ENCODE peak calls at places on chromosomes 13 and 19, in ten cellular contexts. Q, P, Y, V, L, E, R, X, I and G are unnamed samples. For H3K27me3, the result is how much of the 10 kb centered on the place peaks cover.

GRCh38 chr13:47076536-47076935 is 179.7 kb upstream of the HTR2A start:
- DNase-seq in X (no peak), V (no peak), Q (no peak), L (no peak), I (no peak), R (no peak), E (no peak), P (no peak), Y (no peak), G (no peak)

GRCh38 chr19:12939292-12939606 is 840 bp downstream of the CALR start:
- DNase-seq in Q (no peak), P (no peak), V (no peak), X (no peak), E (peak), I (no peak), R (no peak), L (no peak), Y (no peak), G (no peak)

GRCh38 chr19:5086725-5087439 is 118.0 kb downstream of the KDM4B start:
- DNase-seq in V (no peak), Q (no peak), P (no peak), R (no peak), I (no peak), Y (no peak), X (no peak), E (no peak), L (no peak), G (no peak)

GRCh38 chr19:45817725-45818301 is 2.7 kb upstream of the RSPH6A start:
- DNase-seq in X (no peak), L (no peak), Q (no peak), V (peak), I (no peak), Y (no peak), P (no peak), R (peak), E (no peak), G (no peak)

GRCh38 chr13:65789815-65790214 is 1440.3 kb downstream of the PCDH9 start:
- DNase-seq in L (no peak), R (no peak), Y (no peak), X (no peak), P (no peak), V (no peak), I (no peak), Q (no peak), E (no peak), G (no peak)

GRCh38 chr19:58538257-58539168 is 5.4 kb upstream of the TRIM28 start:
- DNase-seq in Y (peak), X (peak), I (no peak), R (no peak), E (no peak), L (no peak), V (no peak), P (no peak), Q (peak), G (no peak)

GRCh38 chr13:109680288-109680687 is 106.1 kb downstream of the IRS2 start:
- DNase-seq in P (no peak), X (no peak), R (no peak), Y (no peak), Q (no peak), E (no peak), I (no peak), L (no peak), V (no peak), G (no peak)

GRCh38 chr13:26540319-26540718 is 17.2 kb upstream of the WASF3 start:
- DNase-seq in X (no peak), P (no peak), L (no peak), R (no peak), E (no peak), I (no peak), Q (no peak), V (no peak), Y (peak), G (no peak)

GRCh38 chr13:23928985-23929384 is 31.7 kb upstream of the C1QTNF9B start:
- DNase-seq in Q (no peak), I (no peak), X (no peak), L (no peak), E (no peak), Y (no peak), R (no peak), P (no peak), V (no peak), G (no peak)

GRCh38 chr19:31418055-31418454 is 68.8 kb upstream of the TSHZ3 start:
- DNase-seq in X (no peak), E (no peak), V (no peak), Y (no peak), I (no peak), P (no peak), R (no peak), L (peak), Q (no peak), G (no peak)

GRCh38 chr13:43879323-43880181 is at the start of the genes CCDC122 and LACC1:
- DNase-seq in V (peak), I (peak), R (peak), P (peak), X (peak), Q (peak), L (peak), Y (peak), E (peak), G (peak)

GRCh38 chr13:98834254-98834960 is 81.9 kb upstream of the SLC15A1 start:
- DNase-seq in Q (no peak), L (no peak), E (no peak), X (no peak), P (no peak), I (no peak), Y (no peak), R (no peak), V (no peak), G (no peak)

GRCh38 chr19:2154587-2155075 is 3.3 kb upstream of the AP3D1 start:
- DNase-seq in L (no peak), I (no peak), V (no peak), Y (no peak), X (no peak), R (no peak), Q (peak), E (no peak), P (no peak), G (no peak)

GRCh38 chr13:39616087-39616694 is 13.2 kb upstream of the LHFPL6 start:
- DNase-seq in V (no peak), Q (peak), E (no peak), X (no peak), L (peak), I (no peak), Y (no peak), R (no peak), P (peak), G (no peak)

GRCh38 chr13:114229486-114229885 is 5.2 kb upstream of the CDC16 start:
- DNase-seq in P (no peak), Q (no peak), V (no peak), R (no peak), E (no peak), X (no peak), L (no peak), Y (no peak), I (no peak), G (no peak)

GRCh38 chr13:97879646-97880297 is 73.7 kb upstream of the IPO5 start:
- DNase-seq in V (no peak), X (no peak), L (no peak), Q (no peak), P (no peak), I (no peak), R (no peak), Y (no peak), E (no peak), G (no peak)

GRCh38 chr19:47112166-47112663 is 1.4 kb downstream of the ZC3H4 start:
- DNase-seq in L (peak), E (peak), P (peak), V (peak), Y (peak), I (peak), X (peak), R (peak), Q (peak), G (peak)

GRCh38 chr13:92896842-92897241 is 329.8 kb upstream of the GPC6 start:
- DNase-seq in X (no peak), E (no peak), Q (no peak), L (no peak), R (no peak), I (no peak), Y (no peak), P (no peak), V (no peak), G (no peak)

GRCh38 chr13:36628986-36629385 is 44.8 kb upstream of the SERTM1 start:
- DNase-seq in Q (no peak), E (no peak), L (no peak), X (no peak), V (no peak), P (no peak), I (no peak), R (no peak), Y (no peak), G (no peak)

GRCh38 chr19:43950834-43951626 is at the start of gene ZNF221:
- DNase-seq in P (peak), E (peak), V (peak), X (peak), I (peak), Y (peak), Q (peak), R (peak), L (peak), G (peak)

GRCh38 chr19:1170938-1171754 is 2.9 kb downstream of the SBNO2 start:
- DNase-seq in Y (no peak), V (no peak), I (no peak), L (no peak), X (no peak), R (peak), P (peak), E (no peak), Q (no peak), G (no peak)

GRCh38 chr19:1780272-1780957 is 27.1 kb downstream of the ONECUT3 start:
- DNase-seq in V (no peak), E (no peak), R (no peak), Y (no peak), P (no peak), Q (no peak), I (no peak), X (no peak), L (no peak), G (no peak)

GRCh38 chr19:47018923-47019322 is 714 bp upstream of the NPAS1 start:
- DNase-seq in X (no peak), P (no peak), Q (no peak), L (no peak), Y (no peak), I (no peak), E (no peak), V (no peak), R (peak), G (no peak)

GRCh38 chr19:50249636-50250035 is 46.2 kb downstream of the MYH14 start:
- DNase-seq in E (no peak), P (no peak), R (no peak), V (no peak), Q (no peak), L (no peak), X (no peak), I (no peak), Y (no peak), G (no peak)

GRCh38 chr19:15249560-15249874 is 17.3 kb upstream of the EPHX3 start:
- DNase-seq in I (no peak), P (no peak), V (no peak), E (no peak), L (no peak), R (no peak), Y (no peak), Q (no peak), X (no peak), G (no peak)

GRCh38 chr13:89899302-89900103 is 1448.0 kb upstream of the MIR17HG start:
- DNase-seq in L (no peak), X (no peak), E (no peak), Y (no peak), V (no peak), I (no peak), Q (no peak), P (no peak), R (no peak), G (no peak)

GRCh38 chr13:43520331-43520730 is 266.4 kb downstream of the ENOX1 start:
- DNase-seq in E (no peak), I (no peak), R (no peak), Q (no peak), P (no peak), X (no peak), V (no peak), Y (no peak), L (no peak), G (no peak)

GRCh38 chr13:73268306-73268705 is 209.5 kb downstream of the KLF5 start:
- DNase-seq in L (no peak), P (no peak), V (no peak), Q (peak), X (no peak), E (no peak), R (no peak), I (no peak), Y (no peak), G (no peak)

GRCh38 chr13:24152292-24153214 is 8.0 kb upstream of the SPATA13 start:
- DNase-seq in P (no peak), L (no peak), R (no peak), Y (no peak), X (no peak), E (no peak), I (no peak), Q (no peak), V (no peak), G (no peak)

GRCh38 chr19:49057636-49058234 is at the start of gene CGB7:
- DNase-seq in V (no peak), P (peak), R (peak), I (peak), Y (peak), L (peak), E (peak), X (peak), Q (peak), G (no peak)

GRCh38 chr19:19460258-19460731 is 54.8 kb downstream of the GATAD2A start:
- DNase-seq in Y (no peak), L (no peak), E (no peak), P (no peak), V (no peak), I (no peak), Q (no peak), X (no peak), R (peak), G (no peak)

GRCh38 chr19:19461306-19461670 is 54.1 kb downstream of the TSSK6 start:
- DNase-seq in E (no peak), I (no peak), L (no peak), V (no peak), Y (no peak), X (no peak), P (no peak), Q (no peak), R (no peak), G (no peak)

GRCh38 chr19:19463348-19464117 is 51.8 kb downstream of the TSSK6 start:
- DNase-seq in R (no peak), I (no peak), P (peak), E (peak), Y (no peak), X (no peak), Q (no peak), L (peak), V (no peak), G (no peak)

GRCh38 chr19:19460761-19461265 is 54.5 kb downstream of the TSSK6 start:
- DNase-seq in X (peak), Q (peak), I (peak), R (peak), L (no peak), V (no peak), E (peak), Y (peak), P (peak), G (no peak)

GRCh38 chr19:19461671-19462622 is 53.4 kb downstream of the TSSK6 start:
- DNase-seq in X (peak), V (no peak), P (peak), R (peak), Y (peak), L (peak), E (peak), I (no peak), Q (peak), G (no peak)
- H3K27ac ChIP-seq in X (peak), V (peak), P (peak), R (peak), Y (peak), L (peak), E (peak), I (peak), Q (peak), G (peak)

DNA sequence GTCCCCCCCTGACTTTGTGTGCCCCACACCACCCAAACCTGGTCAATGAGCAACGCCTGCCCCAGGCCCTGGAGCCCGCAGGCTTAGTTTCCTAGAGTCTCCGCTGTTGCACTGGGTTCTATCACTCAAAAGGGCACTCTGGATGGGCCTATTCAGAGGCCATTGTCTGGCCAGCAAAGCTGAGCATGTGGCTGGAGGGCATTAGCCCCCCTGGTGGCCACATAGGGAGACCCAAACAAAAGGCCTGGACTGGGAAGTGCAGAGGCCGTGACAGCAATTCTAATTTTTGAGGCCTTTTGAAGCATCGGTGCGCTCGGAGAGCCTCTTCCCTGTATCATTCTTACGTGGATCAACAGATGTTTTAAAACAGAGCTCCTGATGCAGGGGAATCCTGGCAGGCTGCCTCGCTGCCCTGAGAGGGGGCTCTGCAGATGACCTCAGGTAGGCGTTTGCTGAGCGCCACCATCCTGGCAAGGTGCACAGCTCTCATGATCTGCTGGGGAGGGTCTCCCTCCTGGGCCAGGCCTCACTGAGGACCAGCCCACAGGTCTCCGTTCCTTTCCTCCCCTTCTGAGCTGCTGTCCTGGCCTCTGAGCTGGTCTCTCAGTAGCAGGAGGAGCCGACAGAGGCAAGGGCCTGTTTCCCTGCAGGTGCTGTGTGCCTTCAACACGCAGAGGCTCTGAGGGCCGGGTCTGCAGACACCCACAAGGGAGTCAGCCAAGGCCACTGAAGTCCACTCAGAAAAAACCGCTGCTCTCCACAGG is 190.5 kb downstream of the URI1 start:
- DNase-seq in V (no peak), E (peak), L (no peak), R (peak), I (no peak), Q (no peak), Y (no peak), X (no peak), P (no peak), G (no peak)
- TF ChIP-seq CTCF in V (no peak), E (no peak), L (no peak), R (no peak), I (no peak), Q (no peak), Y (no peak), X (no peak), P (no peak), G (no peak)

GRCh38 chr19:7865262-7865911 is 8.8 kb downstream of the PRR36 start:
- DNase-seq in Y (no peak), P (no peak), X (no peak), E (no peak), Q (no peak), V (no peak), I (no peak), R (no peak), L (no peak), G (no peak)
- H3K27me3 ChIP-seq in Y (half or more), P (under half), X (under half), E (under half), Q (under half), V (under half), I (half or more), R (half or more), L (under half), G (half or more)

GRCh38 chr19:17411801-17412200 is 6.4 kb upstream of the BST2 start:
- DNase-seq in X (no peak), R (no peak), E (no peak), Q (no peak), I (no peak), Y (no peak), V (no peak), P (no peak), L (no peak), G (no peak)
- H3K27ac ChIP-seq in X (no peak), R (peak), E (peak), Q (no peak), I (no peak), Y (no peak), V (no peak), P (no peak), L (no peak), G (no peak)

GRCh38 chr13:103188688-103189326 is 122.6 kb upstream of the SLC10A2 start:
- DNase-seq in L (no peak), Y (no peak), P (no peak), X (no peak), Q (no peak), E (no peak), V (no peak), R (no peak), I (no peak), G (no peak)
- TF ChIP-seq CTCF in L (peak), Y (peak), P (peak), X (no peak), Q (peak), E (no peak), V (no peak), R (peak), I (peak), G (peak)

DNA sequence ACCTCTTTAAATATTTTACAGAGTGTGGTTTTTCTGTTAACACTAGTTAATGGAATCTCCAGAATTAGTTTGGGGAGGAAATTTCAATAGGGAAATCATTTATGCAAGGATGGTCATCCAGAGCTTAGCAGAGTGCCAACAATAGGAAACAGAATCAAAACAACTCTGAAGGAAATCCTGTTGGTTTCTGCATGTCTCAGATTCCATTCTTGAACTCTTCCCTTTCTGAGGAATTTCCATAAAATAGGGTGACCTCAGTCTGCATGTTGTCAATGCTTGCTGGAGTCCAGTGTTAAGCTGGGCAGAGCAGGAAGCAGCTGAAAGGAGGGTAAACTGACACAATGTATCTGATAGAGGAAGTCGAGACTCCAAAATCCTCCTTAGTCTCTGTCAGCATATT is 16.9 kb downstream of the CBY2 start:
- DNase-seq in Q (no peak), P (no peak), I (no peak), X (no peak), V (no peak), L (no peak), E (no peak), Y (no peak), R (no peak), G (no peak)
- H3K27me3 ChIP-seq in Q (under half), P (under half), I (under half), X (under half), V (under half), L (under half), E (under half), Y (under half), R (under half), G (under half)

GRCh38 chr13:112842343-112842856 is 126.6 kb upstream of the MCF2L start:
- DNase-seq in I (peak), R (peak), L (no peak), P (no peak), X (no peak), Q (no peak), Y (peak), E (peak), V (no peak), G (no peak)

GRCh38 chr13:112844411-112844810 is 124.6 kb upstream of the MCF2L start:
- DNase-seq in I (no peak), Q (no peak), L (no peak), Y (no peak), R (peak), V (no peak), P (no peak), E (no peak), X (no peak), G (no peak)

GRCh38 chr13:112844879-112845278 is 124.1 kb upstream of the MCF2L start:
- DNase-seq in X (no peak), R (peak), L (no peak), Y (no peak), Q (no peak), P (no peak), I (no peak), E (no peak), V (no peak), G (no peak)

GRCh38 chr13:112843392-112844250 is 125.4 kb upstream of the MCF2L start:
- DNase-seq in P (no peak), X (no peak), E (no peak), Q (no peak), R (peak), I (no peak), Y (no peak), V (no peak), L (no peak), G (no peak)

DNA sequence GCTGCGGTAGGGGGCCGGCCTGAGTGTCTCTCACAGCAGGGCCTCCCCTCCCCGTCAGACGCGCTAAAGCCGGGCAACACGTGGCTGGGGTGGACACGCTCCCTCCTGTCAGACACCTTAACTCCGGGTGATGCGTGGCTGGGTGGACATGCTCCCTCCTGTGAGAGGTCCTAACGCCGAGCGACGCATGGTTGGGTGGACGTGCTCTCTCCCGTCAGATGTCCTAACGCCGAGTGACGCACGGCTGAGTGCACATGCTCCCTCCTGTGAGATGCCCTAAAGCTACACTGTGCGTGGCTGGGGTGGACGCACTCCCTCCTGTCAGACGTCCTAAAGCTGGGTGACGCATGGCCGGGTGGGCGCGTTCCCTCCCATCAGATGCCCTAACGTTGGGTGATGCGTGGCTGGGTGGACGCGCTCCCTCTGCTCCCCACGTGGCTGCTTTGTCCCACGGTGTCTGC is 126.1 kb upstream of the MCF2L start:
- DNase-seq in L (no peak), I (no peak), Q (no peak), V (no peak), Y (no peak), P (no peak), R (peak), X (no peak), E (no peak), G (no peak)
- H3K27ac ChIP-seq in L (no peak), I (no peak), Q (no peak), V (no peak), Y (peak), P (no peak), R (no peak), X (no peak), E (no peak), G (no peak)

GRCh38 chr13:103140001-103140671 is 73.9 kb upstream of the SLC10A2 start:
- DNase-seq in L (no peak), R (no peak), Q (no peak), I (no peak), Y (no peak), P (no peak), V (no peak), E (no peak), X (no peak), G (no peak)
- TF ChIP-seq CTCF in L (peak), R (peak), Q (peak), I (peak), Y (peak), P (peak), V (peak), E (no peak), X (no peak), G (peak)